ENCODE peak calls at places on chromosomes 12 and 14, in six cellular contexts. Q is spleen, D is AG09309, H is astrocyte of the spinal cord, W is A549, B is brain microvascular endothelial cell. U is an unnamed sample.

GRCh38 chr12:9673404-9674225 is 4.1 kb downstream of the CLEC2D start:
- DNase-seq in Q (peak), D (peak), H (peak), W (peak), B (peak), U (peak)

GRCh38 chr14:52106853-52107252 is 38.0 kb upstream of the NID2 start:
- DNase-seq in Q (no peak), D (no peak), H (no peak), W (no peak), B (no peak), U (no peak)

GRCh38 chr12:117052386-117053049 is 46.7 kb downstream of the TESC start:
- DNase-seq in Q (no peak), D (no peak), H (no peak), W (no peak), B (no peak), U (no peak)

GRCh38 chr12:112992541-112993398 is 14.5 kb downstream of the OAS2 start:
- DNase-seq in Q (no peak), D (peak), H (peak), W (peak), B (peak), U (peak)

GRCh38 chr12:42560977-42561376 is 28.6 kb downstream of the PRICKLE1 start:
- DNase-seq in Q (no peak), D (no peak), H (no peak), W (no peak), B (no peak), U (no peak)

GRCh38 chr12:93441111-93441616 is 583 bp downstream of the UBE2N start:
- DNase-seq in Q (peak), D (no peak), H (peak), W (peak), B (no peak), U (no peak)

GRCh38 chr12:57164966-57165365 is 17.5 kb upstream of the LRP1-AS start:
- DNase-seq in Q (no peak), D (no peak), H (peak), W (no peak), B (peak), U (no peak)

GRCh38 chr12:15852383-15852782 is 29.8 kb upstream of the STRAP start:
- DNase-seq in Q (no peak), D (peak), H (peak), W (no peak), B (peak), U (no peak)

GRCh38 chr12:114241973-114242434 is 163.9 kb downstream of the TBX5 start:
- DNase-seq in Q (no peak), D (no peak), H (no peak), W (no peak), B (no peak), U (no peak)

GRCh38 chr12:121111684-121112083 is 21.0 kb upstream of the P2RX7 start:
- DNase-seq in Q (no peak), D (no peak), H (no peak), W (no peak), B (no peak), U (no peak)

GRCh38 chr12:12560587-12561304 is 1.9 kb downstream of the DUSP16 start:
- DNase-seq in Q (no peak), D (no peak), H (peak), W (peak), B (peak), U (no peak)

GRCh38 chr12:64077922-64078321 is 144.2 kb downstream of the KICS2 start:
- DNase-seq in Q (no peak), D (no peak), H (no peak), W (peak), B (no peak), U (no peak)

GRCh38 chr14:73143003-73143402 is 6.7 kb downstream of the PSEN1 start:
- DNase-seq in Q (no peak), D (no peak), H (no peak), W (no peak), B (no peak), U (no peak)

GRCh38 chr14:60651936-60652673 is 2.8 kb upstream of the SIX1 start:
- DNase-seq in Q (no peak), D (no peak), H (no peak), W (no peak), B (no peak), U (no peak)

GRCh38 chr12:123045678-123046077 is 65.2 kb downstream of the ARL6IP4 start:
- DNase-seq in Q (peak), D (no peak), H (no peak), W (no peak), B (no peak), U (no peak)

GRCh38 chr14:22185191-22185590 is 403.8 kb downstream of the DAD1 start:
- DNase-seq in Q (no peak), D (no peak), H (peak), W (no peak), B (peak), U (no peak)

GRCh38 chr12:68368332-68368731 is 36.2 kb upstream of the MDM1 start:
- DNase-seq in Q (no peak), D (no peak), H (no peak), W (no peak), B (no peak), U (no peak)

GRCh38 chr12:57518920-57519757 is 1.2 kb downstream of the DDIT3 start:
- DNase-seq in Q (peak), D (no peak), H (peak), W (peak), B (peak), U (no peak)

GRCh38 chr12:13247596-13247995 is 51.1 kb downstream of the EMP1 start:
- DNase-seq in Q (no peak), D (no peak), H (no peak), W (no peak), B (no peak), U (no peak)

DNA sequence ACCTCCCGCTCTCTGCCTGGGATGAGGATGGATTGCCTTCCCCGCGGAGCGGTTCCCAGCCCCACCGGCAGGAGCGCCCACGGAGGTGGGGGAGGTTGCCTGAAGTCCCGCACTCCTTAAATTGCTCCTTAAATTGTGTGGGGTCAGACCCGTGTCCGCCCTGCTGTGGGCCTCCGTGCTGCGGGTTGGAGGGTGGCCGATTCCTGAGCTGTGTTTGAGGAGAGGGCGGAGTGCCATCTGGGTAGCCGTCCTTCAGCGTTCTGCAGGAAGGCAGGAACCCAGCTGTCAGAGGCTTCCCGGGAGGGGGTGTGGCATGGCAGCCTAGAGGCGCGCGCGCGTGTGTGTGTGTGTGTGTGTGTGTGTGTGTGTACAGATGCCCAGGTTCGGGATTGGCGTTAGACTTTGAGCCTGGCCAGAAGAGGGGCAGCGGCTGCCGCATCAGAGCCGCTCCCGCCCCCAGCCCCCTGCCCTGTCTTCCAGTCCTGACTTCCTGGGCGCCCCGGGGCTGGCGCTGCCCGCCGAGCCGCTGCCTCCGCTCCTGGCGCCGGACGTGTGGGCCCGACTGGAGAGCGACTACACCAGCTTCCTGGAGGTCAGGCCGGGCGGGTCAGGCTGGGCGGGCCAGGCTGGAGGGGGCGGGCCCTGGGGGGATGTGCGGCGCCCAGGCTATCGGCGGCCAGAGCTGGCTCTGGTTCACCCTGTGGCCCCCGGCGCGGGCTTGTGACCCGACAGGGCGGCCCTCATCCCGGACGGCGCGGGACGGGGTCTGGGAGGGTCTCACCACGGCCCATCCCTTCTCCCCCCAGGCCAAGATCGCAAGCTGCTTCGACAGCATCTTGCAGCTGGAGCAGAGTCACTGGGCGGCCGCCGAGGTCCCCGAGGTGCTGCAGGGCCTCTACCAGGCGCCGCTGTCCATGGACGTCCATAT is 9.2 kb downstream of the EXOC3L4 start:
- DNase-seq in Q (no peak), D (no peak), H (no peak), W (peak), B (no peak), U (no peak)
- TF ChIP-seq CTCF in Q (no peak), D (peak), H (peak), W (peak), B (peak), U (peak)

DNA sequence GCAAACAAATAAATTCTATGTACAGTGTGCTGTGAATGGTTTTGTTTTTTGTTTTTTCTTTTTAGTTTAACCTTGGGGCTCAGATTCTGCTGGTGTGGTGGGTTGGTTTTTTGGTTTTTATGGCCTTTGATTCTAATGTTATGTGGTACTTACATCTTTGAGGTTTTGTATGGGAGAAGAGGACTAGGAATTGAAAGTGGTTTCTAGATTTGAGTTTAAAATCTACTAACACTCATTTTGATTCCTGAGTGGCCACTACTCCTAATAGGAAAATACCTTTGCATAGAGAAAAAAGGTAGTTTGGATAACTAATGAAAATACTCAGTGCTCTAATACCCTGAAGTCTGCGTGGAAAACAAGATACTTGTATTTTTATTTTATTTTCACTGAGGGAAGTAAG is 137.7 kb downstream of the MON2 start:
- DNase-seq in Q (no peak), D (no peak), H (no peak), W (no peak), B (no peak), U (no peak)
- H3K4me3 ChIP-seq in Q (peak), D (peak), H (peak), W (peak), B (peak), U (peak)

DNA sequence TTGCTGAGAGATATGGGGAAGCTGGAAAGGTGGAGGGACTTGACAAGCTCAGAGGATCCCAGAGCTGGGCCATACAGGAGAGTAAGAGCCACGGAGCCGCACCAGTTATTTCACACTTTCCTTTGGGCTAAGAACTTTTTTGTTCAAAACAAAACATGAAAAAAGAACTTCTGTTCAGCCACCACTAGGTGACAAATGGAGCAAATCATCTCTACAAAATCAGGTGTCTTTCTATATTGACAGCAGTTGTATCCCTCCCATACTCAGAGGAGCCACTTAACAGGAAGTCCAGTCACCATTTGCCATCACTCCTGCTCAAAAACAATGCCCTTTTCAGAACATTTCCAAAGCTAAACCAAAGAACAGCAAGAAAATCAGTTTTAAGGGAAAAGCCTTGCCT is 70.3 kb upstream of the DBX2 start:
- DNase-seq in Q (no peak), D (no peak), H (no peak), W (no peak), B (no peak), U (no peak)
- TF ChIP-seq CTCF in Q (no peak), D (no peak), H (no peak), W (no peak), B (peak), U (no peak)

DNA sequence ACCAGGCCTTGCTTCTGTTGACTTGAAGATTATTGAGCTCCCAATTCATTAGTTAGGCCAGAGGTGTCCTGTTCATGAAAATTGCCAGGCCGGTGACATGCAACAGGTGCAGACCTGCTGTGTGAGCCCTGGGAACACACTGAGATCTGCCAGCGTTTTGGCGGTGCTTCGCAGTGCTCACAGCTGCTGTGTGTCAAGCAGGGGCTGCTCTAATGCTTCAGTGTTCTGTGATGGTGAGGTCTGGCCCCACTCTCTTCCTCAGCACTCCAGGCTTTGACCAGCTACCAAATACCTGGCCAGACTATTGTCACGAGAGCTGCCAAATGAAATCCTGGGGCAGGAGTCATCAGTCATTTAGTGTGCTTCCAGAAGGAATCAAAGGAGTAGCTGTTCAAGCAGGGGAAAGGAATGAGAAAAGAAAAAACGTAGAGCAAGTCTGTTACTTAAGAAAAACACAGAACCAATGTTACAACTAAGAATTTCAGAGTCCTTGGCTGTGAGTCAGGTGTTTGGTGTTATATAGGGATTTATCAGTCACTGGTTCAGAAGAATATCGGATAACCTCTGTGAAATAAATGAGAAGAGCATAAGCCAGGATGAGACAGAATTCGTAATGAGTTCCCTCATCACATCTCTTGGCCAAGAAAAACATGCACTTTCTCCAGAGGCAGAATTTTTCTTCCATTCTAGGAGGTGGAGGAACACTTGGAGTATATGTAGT is 150.8 kb downstream of the FBXL14 start:
- DNase-seq in Q (no peak), D (peak), H (peak), W (no peak), B (peak), U (peak)
- H3K4me3 ChIP-seq in Q (no peak), D (no peak), H (no peak), W (no peak), B (peak), U (no peak)

GRCh38 chr14:30260772-30261607 is 298.0 kb upstream of the G2E3 start:
- DNase-seq in Q (no peak), D (no peak), H (no peak), W (no peak), B (no peak), U (no peak)

GRCh38 chr14:30267141-30267540 is 291.8 kb upstream of the G2E3 start:
- DNase-seq in Q (no peak), D (no peak), H (peak), W (no peak), B (no peak), U (no peak)

GRCh38 chr14:30266290-30266689 is 292.7 kb upstream of the G2E3 start:
- DNase-seq in Q (no peak), D (no peak), H (no peak), W (no peak), B (no peak), U (no peak)

DNA sequence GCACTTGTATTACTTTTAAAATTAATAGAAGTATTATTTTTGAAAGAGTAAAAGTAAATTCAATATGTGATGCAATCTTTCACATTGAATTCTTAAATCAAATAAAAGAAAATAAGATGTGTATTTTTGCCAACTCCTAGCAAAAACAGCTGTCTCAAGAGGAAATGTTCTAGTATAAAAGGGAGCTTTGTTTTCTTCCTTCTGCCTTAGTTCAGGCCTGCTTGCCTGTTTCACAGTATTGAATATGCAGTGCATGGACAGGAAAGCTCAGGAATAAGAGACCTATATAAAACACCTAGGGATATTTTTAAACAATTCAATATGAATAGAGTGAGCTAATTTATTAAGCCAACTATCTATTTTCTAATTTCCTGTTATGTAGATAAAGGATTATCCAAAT is 294.8 kb upstream of the G2E3 start:
- DNase-seq in Q (no peak), D (no peak), H (no peak), W (no peak), B (no peak), U (no peak)
- TF ChIP-seq CTCF in Q (no peak), D (no peak), H (no peak), W (no peak), B (no peak), U (no peak)